ENCODE peak calls at places on chromosomes 6 and 20, in eight cellular contexts. W is cardiac muscle cell, G is GM06990, I is sigmoid colon, X is keratinocyte, Z is ovary, Q is ascending aorta, C is neural progenitor cell. R is an unnamed sample. For H3K36me3, the result is how much of the 10 kb centered on the place peaks cover.

GRCh38 chr6:84065718-84066290 is 32.2 kb downstream of the MRAP2 start:
- DNase-seq in W (peak), G (no peak), I (no peak), X (peak), Z (no peak), Q (no peak), C (no peak), R (no peak)

GRCh38 chr20:57980526-57980925 is 247.9 kb downstream of the ANKRD60 start:
- DNase-seq in W (no peak), G (no peak), I (no peak), X (no peak), Z (no peak), Q (no peak), C (peak), R (no peak)

GRCh38 chr20:62566266-62566665 is 76.0 kb upstream of the SLCO4A1 start:
- DNase-seq in W (no peak), G (no peak), I (no peak), X (no peak), Z (no peak), Q (no peak), C (no peak), R (no peak)

GRCh38 chr6:24205020-24205492 is 79.0 kb downstream of the NRSN1 start:
- DNase-seq in W (peak), G (peak), I (no peak), X (no peak), Z (no peak), Q (no peak), C (peak), R (no peak)

GRCh38 chr6:135267085-135267484 is 86.0 kb downstream of the MYB start:
- DNase-seq in W (no peak), G (no peak), I (no peak), X (no peak), Z (no peak), Q (no peak), C (no peak), R (no peak)

GRCh38 chr20:19252670-19253120 is 40.3 kb downstream of the SLC24A3 start:
- DNase-seq in W (peak), G (no peak), I (peak), X (peak), Z (no peak), Q (no peak), C (no peak), R (peak)

GRCh38 chr6:25525078-25525477 is 126.9 kb upstream of the SCGN start:
- DNase-seq in W (no peak), G (no peak), I (no peak), X (no peak), Z (no peak), Q (no peak), C (no peak), R (no peak)

GRCh38 chr6:154950979-154951378 is 44.1 kb upstream of the TIAM2 start:
- DNase-seq in W (no peak), G (no peak), I (no peak), X (no peak), Z (no peak), Q (no peak), C (no peak), R (no peak)

GRCh38 chr6:150006961-150007464 is 18.3 kb downstream of the RAET1L start:
- DNase-seq in W (peak), G (peak), I (no peak), X (no peak), Z (no peak), Q (no peak), C (peak), R (no peak)

GRCh38 chr20:53993310-53993709 is 77.1 kb downstream of the BCAS1 start:
- DNase-seq in W (no peak), G (no peak), I (no peak), X (no peak), Z (no peak), Q (no peak), C (no peak), R (no peak)

GRCh38 chr6:148497256-148497655 is 154.6 kb downstream of the SASH1 start:
- DNase-seq in W (peak), G (no peak), I (no peak), X (no peak), Z (no peak), Q (no peak), C (no peak), R (peak)

GRCh38 chr6:117265425-117266266 is at the start of gene VGLL2:
- DNase-seq in W (peak), G (peak), I (peak), X (no peak), Z (peak), Q (no peak), C (peak), R (no peak)

GRCh38 chr6:7919871-7920270 is 9.3 kb upstream of the TXNDC5 start:
- DNase-seq in W (peak), G (no peak), I (no peak), X (peak), Z (peak), Q (no peak), C (no peak), R (no peak)

GRCh38 chr6:168268755-168269154 is 50.8 kb downstream of the DACT2 start:
- DNase-seq in W (no peak), G (no peak), I (no peak), X (no peak), Z (no peak), Q (no peak), C (no peak), R (no peak)

GRCh38 chr20:6026051-6026450 is 27.8 kb downstream of the LRRN4 start:
- DNase-seq in W (no peak), G (no peak), I (no peak), X (no peak), Z (no peak), Q (no peak), C (no peak), R (no peak)

GRCh38 chr6:102298066-102298465 is 904.6 kb downstream of the GRIK2 start:
- DNase-seq in W (no peak), G (no peak), I (no peak), X (no peak), Z (no peak), Q (no peak), C (no peak), R (no peak)

GRCh38 chr6:119090256-119090655 is 11.8 kb upstream of the FAM184A start:
- DNase-seq in W (peak), G (no peak), I (no peak), X (no peak), Z (no peak), Q (no peak), C (peak), R (no peak)

GRCh38 chr6:147621280-147621679 is 112.8 kb downstream of the SAMD5 start:
- DNase-seq in W (peak), G (no peak), I (no peak), X (no peak), Z (no peak), Q (no peak), C (no peak), R (no peak)

GRCh38 chr6:42783876-42784738 is 2.3 kb downstream of the BICRAL start:
- DNase-seq in W (no peak), G (no peak), I (no peak), X (no peak), Z (no peak), Q (no peak), C (no peak), R (no peak)

GRCh38 chr6:259901-260508 is 32.3 kb upstream of the DUSP22 start:
- DNase-seq in W (no peak), G (peak), I (no peak), X (no peak), Z (no peak), Q (no peak), C (no peak), R (no peak)
- H3K4me3 ChIP-seq in W (no peak), G (peak), I (no peak), X (no peak), Z (no peak), Q (no peak), C (no peak), R (no peak)

GRCh38 chr6:157182503-157183254 is 140.6 kb downstream of the TMEM242 start:
- DNase-seq in W (no peak), G (no peak), I (no peak), X (no peak), Z (no peak), Q (no peak), C (no peak), R (no peak)

GRCh38 chr6:157185171-157185570 is 138.1 kb downstream of the TMEM242 start:
- DNase-seq in W (no peak), G (no peak), I (no peak), X (no peak), Z (no peak), Q (no peak), C (no peak), R (no peak)

GRCh38 chr6:157186785-157187181 is 136.5 kb downstream of the TMEM242 start:
- DNase-seq in W (no peak), G (no peak), I (no peak), X (no peak), Z (no peak), Q (no peak), C (no peak), R (no peak)

GRCh38 chr6:157181649-157182048 is 141.7 kb downstream of the TMEM242 start:
- DNase-seq in W (no peak), G (no peak), I (no peak), X (peak), Z (no peak), Q (no peak), C (no peak), R (no peak)

GRCh38 chr6:157184202-157185015 is 138.9 kb downstream of the TMEM242 start:
- DNase-seq in W (peak), G (no peak), I (peak), X (peak), Z (peak), Q (no peak), C (peak), R (no peak)
- H3K36me3 ChIP-seq in W (under half), G (under half), I (under half), X (under half), Z (under half), Q (under half), C (under half), R (under half)

GRCh38 chr6:142845624-142846458 is 99.1 kb downstream of the HIVEP2 start:
- DNase-seq in W (peak), G (peak), I (peak), X (no peak), Z (peak), Q (peak), C (peak), R (no peak)
- TF ChIP-seq CTCF in W (no peak), G (peak), I (no peak), X (no peak), Z (peak), Q (no peak), C (no peak), R (no peak)

GRCh38 chr6:31660224-31660997 is at the start of gene C6orf47:
- DNase-seq in W (peak), G (peak), I (peak), X (no peak), Z (peak), Q (peak), C (peak), R (no peak)

GRCh38 chr6:31658983-31659648 is 1.5 kb downstream of the C6orf47 start:
- DNase-seq in W (no peak), G (no peak), I (no peak), X (no peak), Z (no peak), Q (no peak), C (no peak), R (no peak)

GRCh38 chr6:31657406-31658157 is 1.9 kb downstream of the APOM start:
- DNase-seq in W (no peak), G (no peak), I (no peak), X (no peak), Z (no peak), Q (no peak), C (no peak), R (no peak)

GRCh38 chr6:31659649-31660223 is 842 bp downstream of the C6orf47 start:
- DNase-seq in W (peak), G (no peak), I (no peak), X (no peak), Z (no peak), Q (no peak), C (peak), R (no peak)

GRCh38 chr6:31658158-31658688 is 2.4 kb downstream of the C6orf47 start:
- DNase-seq in W (no peak), G (no peak), I (no peak), X (no peak), Z (no peak), Q (no peak), C (no peak), R (no peak)
- H3K4me3 ChIP-seq in W (no peak), G (peak), I (no peak), X (no peak), Z (no peak), Q (peak), C (no peak), R (no peak)

GRCh38 chr6:56525976-56526375 is 116.7 kb downstream of the DST start:
- DNase-seq in W (no peak), G (no peak), I (no peak), X (no peak), Z (no peak), Q (no peak), C (peak), R (no peak)

GRCh38 chr6:56526860-56527544 is 115.7 kb downstream of the DST start:
- DNase-seq in W (no peak), G (no peak), I (no peak), X (no peak), Z (no peak), Q (no peak), C (no peak), R (no peak)

GRCh38 chr6:56528412-56528841 is 114.3 kb downstream of the DST start:
- DNase-seq in W (peak), G (no peak), I (no peak), X (no peak), Z (no peak), Q (no peak), C (no peak), R (peak)

GRCh38 chr6:56529594-56530191 is 113.0 kb downstream of the DST start:
- DNase-seq in W (no peak), G (no peak), I (no peak), X (no peak), Z (no peak), Q (no peak), C (no peak), R (no peak)

GRCh38 chr6:56527934-56528333 is 114.8 kb downstream of the DST start:
- DNase-seq in W (no peak), G (no peak), I (no peak), X (no peak), Z (no peak), Q (no peak), C (no peak), R (no peak)
- H3K36me3 ChIP-seq in W (under half), G (under half), I (half or more), X (under half), Z (under half), Q (under half), C (under half), R (under half)

GRCh38 chr20:44606725-44607441 is 24.5 kb downstream of the PKIG start:
- DNase-seq in W (no peak), G (no peak), I (no peak), X (no peak), Z (no peak), Q (no peak), C (no peak), R (no peak)

GRCh38 chr20:44613575-44613974 is 31.2 kb downstream of the PKIG start:
- DNase-seq in W (no peak), G (no peak), I (no peak), X (no peak), Z (no peak), Q (no peak), C (no peak), R (no peak)

GRCh38 chr20:44609511-44610312 is 27.3 kb downstream of the PKIG start:
- DNase-seq in W (peak), G (peak), I (peak), X (peak), Z (peak), Q (no peak), C (peak), R (peak)

GRCh38 chr20:44609006-44609510 is 26.7 kb downstream of the PKIG start:
- DNase-seq in W (no peak), G (no peak), I (no peak), X (no peak), Z (no peak), Q (no peak), C (peak), R (no peak)

DNA sequence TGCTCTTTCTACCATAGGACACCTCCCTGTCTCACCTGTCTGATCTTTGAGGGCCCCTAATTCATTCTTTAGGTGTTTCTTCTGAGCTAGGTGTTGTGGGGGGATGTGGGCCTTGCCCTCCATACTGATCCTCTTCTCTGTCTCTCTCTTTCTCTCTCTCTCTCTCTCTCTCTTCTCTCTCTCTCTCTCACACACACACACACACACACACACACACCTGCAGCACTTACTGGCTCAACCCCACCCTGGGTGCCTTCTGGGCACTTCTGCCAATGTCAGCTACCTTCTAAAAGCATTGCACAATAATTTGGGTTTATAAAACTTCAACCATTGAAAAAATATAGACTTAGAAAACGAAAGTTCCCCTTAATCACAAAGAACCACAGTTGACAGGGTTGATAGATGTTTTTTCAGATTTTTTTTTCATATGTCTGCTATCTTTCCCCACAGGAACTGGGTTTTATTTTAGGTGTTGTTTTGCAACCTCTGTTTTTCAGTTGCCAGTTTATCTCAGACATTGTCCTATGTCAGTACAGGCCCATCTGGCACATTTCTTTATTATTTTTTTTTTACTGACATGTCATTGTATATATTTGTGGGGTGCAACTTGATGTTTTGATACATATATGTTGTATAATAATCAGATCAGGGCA is 28.1 kb downstream of the PKIG start:
- DNase-seq in W (no peak), G (no peak), I (peak), X (no peak), Z (no peak), Q (no peak), C (no peak), R (no peak)
- TF ChIP-seq CTCF in W (no peak), G (no peak), I (peak), X (no peak), Z (no peak), Q (no peak), C (no peak), R (no peak)

GRCh38 chr20:2871111-2871465 is 2.2 kb upstream of the PTPRA start:
- DNase-seq in W (peak), G (no peak), I (peak), X (no peak), Z (no peak), Q (no peak), C (no peak), R (no peak)
- H3K4me3 ChIP-seq in W (no peak), G (no peak), I (no peak), X (no peak), Z (no peak), Q (peak), C (no peak), R (no peak)